ENCODE peak calls at places on chromosomes 3 and 15, in eight cellular contexts. Z is naive thymus-derived CD4-positive, alpha-beta T cell; N is spleen; E is GM23248; V is fibroblast of lung; P is uterus; G is transverse colon; L is H9. C is an unnamed sample. For H3K4me1, the result is how much of the 10 kb centered on the place peaks cover.

GRCh38 chr3:174431717-174432116 is 427.4 kb upstream of the NAALADL2 start:
- DNase-seq in Z (no peak), N (no peak), E (peak), V (peak), P (no peak), G (no peak), L (no peak), C (peak)

GRCh38 chr3:131091768-131092167 is 65.1 kb downstream of the NEK11 start:
- DNase-seq in Z (no peak), N (no peak), E (no peak), V (peak), P (no peak), G (no peak), L (no peak), C (no peak)

GRCh38 chr15:70035719-70036077 is 62.0 kb downstream of the TLE3 start:
- DNase-seq in Z (no peak), N (peak), E (no peak), V (no peak), P (no peak), G (peak), L (no peak), C (no peak)

GRCh38 chr3:114584734-114585371 is 291.0 kb downstream of the TIGIT start:
- DNase-seq in Z (no peak), N (no peak), E (no peak), V (no peak), P (no peak), G (no peak), L (no peak), C (no peak)

GRCh38 chr15:60408438-60409105 is 10.8 kb upstream of the ANXA2 start:
- DNase-seq in Z (no peak), N (no peak), E (peak), V (peak), P (no peak), G (no peak), L (no peak), C (no peak)

GRCh38 chr15:45549831-45550230 is 27.3 kb upstream of the SLC30A4 start:
- DNase-seq in Z (no peak), N (no peak), E (peak), V (peak), P (no peak), G (no peak), L (no peak), C (no peak)

GRCh38 chr3:142087676-142088075 is 61.7 kb downstream of the TFDP2 start:
- DNase-seq in Z (no peak), N (no peak), E (peak), V (peak), P (no peak), G (no peak), L (no peak), C (peak)

GRCh38 chr3:10955694-10956453 is 36.7 kb upstream of the SLC6A1 start:
- DNase-seq in Z (no peak), N (no peak), E (no peak), V (no peak), P (no peak), G (no peak), L (no peak), C (no peak)

GRCh38 chr3:89586676-89587075 is 479.3 kb downstream of the EPHA3 start:
- DNase-seq in Z (no peak), N (no peak), E (no peak), V (no peak), P (no peak), G (no peak), L (no peak), C (no peak)

GRCh38 chr3:123762805-123763204 is 121.3 kb downstream of the MYLK start:
- DNase-seq in Z (no peak), N (no peak), E (no peak), V (no peak), P (no peak), G (no peak), L (no peak), C (no peak)

GRCh38 chr3:110868106-110868505 is 203.5 kb upstream of the NECTIN3 start:
- DNase-seq in Z (no peak), N (no peak), E (no peak), V (no peak), P (no peak), G (no peak), L (no peak), C (no peak)

GRCh38 chr3:116691041-116691440 is 18.5 kb upstream of the TUSC7 start:
- DNase-seq in Z (no peak), N (no peak), E (no peak), V (no peak), P (no peak), G (no peak), L (no peak), C (no peak)

GRCh38 chr3:68893600-68894239 is 38.6 kb downstream of the TAFA4 start:
- DNase-seq in Z (no peak), N (no peak), E (peak), V (peak), P (no peak), G (no peak), L (no peak), C (peak)

GRCh38 chr15:69939513-69940440 is 157.9 kb downstream of the TLE3 start:
- DNase-seq in Z (no peak), N (no peak), E (no peak), V (no peak), P (no peak), G (no peak), L (peak), C (peak)

GRCh38 chr15:71677766-71678165 is 132.6 kb upstream of the NR2E3 start:
- DNase-seq in Z (no peak), N (no peak), E (no peak), V (no peak), P (no peak), G (no peak), L (no peak), C (no peak)

GRCh38 chr15:32657198-32657886 is 15.8 kb downstream of the SCG5 start:
- DNase-seq in Z (no peak), N (no peak), E (no peak), V (no peak), P (no peak), G (peak), L (no peak), C (no peak)

GRCh38 chr3:186590580-186591296 is 20.2 kb downstream of the DNAJB11 start:
- DNase-seq in Z (no peak), N (no peak), E (no peak), V (no peak), P (no peak), G (no peak), L (no peak), C (peak)

GRCh38 chr3:89787485-89787884 is 680.1 kb downstream of the EPHA3 start:
- DNase-seq in Z (no peak), N (no peak), E (no peak), V (peak), P (no peak), G (no peak), L (no peak), C (no peak)

GRCh38 chr3:159077860-159078259 is 276.0 kb downstream of the MFSD1 start:
- DNase-seq in Z (no peak), N (no peak), E (peak), V (no peak), P (no peak), G (no peak), L (no peak), C (no peak)

GRCh38 chr15:52002351-52002750 is 16.7 kb upstream of the MAPK6 start:
- DNase-seq in Z (no peak), N (no peak), E (no peak), V (no peak), P (no peak), G (no peak), L (no peak), C (no peak)

GRCh38 chr15:96494530-96494929 is 164.0 kb downstream of the NR2F2 start:
- DNase-seq in Z (no peak), N (no peak), E (no peak), V (no peak), P (no peak), G (no peak), L (no peak), C (no peak)

GRCh38 chr15:79041598-79042175 is 48.9 kb downstream of the RASGRF1 start:
- DNase-seq in Z (no peak), N (no peak), E (no peak), V (no peak), P (no peak), G (no peak), L (no peak), C (no peak)

GRCh38 chr3:134852893-134853351 is 57.9 kb downstream of the EPHB1 start:
- DNase-seq in Z (no peak), N (peak), E (no peak), V (no peak), P (no peak), G (peak), L (no peak), C (no peak)

GRCh38 chr3:193040836-193041672 is 123.4 kb upstream of the MB21D2 start:
- DNase-seq in Z (no peak), N (no peak), E (peak), V (peak), P (no peak), G (no peak), L (no peak), C (peak)

GRCh38 chr3:101861212-101861977 is 12.1 kb downstream of the NFKBIZ start:
- DNase-seq in Z (no peak), N (no peak), E (no peak), V (no peak), P (no peak), G (no peak), L (no peak), C (peak)

GRCh38 chr15:89409993-89410767 is 75.6 kb upstream of the POLG start:
- DNase-seq in Z (no peak), N (no peak), E (no peak), V (no peak), P (no peak), G (no peak), L (no peak), C (no peak)

GRCh38 chr15:68419301-68420175 is 12.4 kb downstream of the ITGA11 start:
- DNase-seq in Z (no peak), N (no peak), E (peak), V (peak), P (peak), G (no peak), L (peak), C (no peak)

GRCh38 chr15:88997531-88997930 is 84.4 kb upstream of the MFGE8 start:
- DNase-seq in Z (no peak), N (no peak), E (no peak), V (no peak), P (no peak), G (no peak), L (no peak), C (no peak)

GRCh38 chr15:59294961-59295741 is 77.5 kb downstream of the MYO1E start:
- DNase-seq in Z (no peak), N (no peak), E (peak), V (peak), P (peak), G (no peak), L (no peak), C (peak)

GRCh38 chr3:11312139-11312538 is 39.9 kb downstream of the ATG7 start:
- DNase-seq in Z (no peak), N (no peak), E (peak), V (no peak), P (no peak), G (no peak), L (no peak), C (peak)

GRCh38 chr3:156304406-156304805 is 184.0 kb downstream of the KCNAB1 start:
- DNase-seq in Z (no peak), N (no peak), E (peak), V (peak), P (no peak), G (no peak), L (no peak), C (peak)

GRCh38 chr3:32457971-32458471 is 44.6 kb downstream of the CMTM6 start:
- DNase-seq in Z (peak), N (peak), E (no peak), V (no peak), P (no peak), G (no peak), L (no peak), C (no peak)
- H3K4me1 ChIP-seq in Z (half or more), N (half or more), E (under half), V (under half), P (under half), G (under half), L (under half), C (under half)

GRCh38 chr3:172078244-172078643 is 38.9 kb downstream of the FNDC3B start:
- DNase-seq in Z (no peak), N (no peak), E (no peak), V (no peak), P (no peak), G (no peak), L (no peak), C (no peak)

GRCh38 chr3:172082269-172082668 is 42.9 kb downstream of the FNDC3B start:
- DNase-seq in Z (no peak), N (no peak), E (peak), V (peak), P (peak), G (peak), L (no peak), C (no peak)

GRCh38 chr3:172079326-172079976 is 40.1 kb downstream of the FNDC3B start:
- DNase-seq in Z (no peak), N (no peak), E (no peak), V (no peak), P (no peak), G (no peak), L (no peak), C (no peak)

GRCh38 chr3:172078721-172079120 is 39.3 kb downstream of the FNDC3B start:
- DNase-seq in Z (no peak), N (no peak), E (no peak), V (no peak), P (no peak), G (no peak), L (no peak), C (no peak)

DNA sequence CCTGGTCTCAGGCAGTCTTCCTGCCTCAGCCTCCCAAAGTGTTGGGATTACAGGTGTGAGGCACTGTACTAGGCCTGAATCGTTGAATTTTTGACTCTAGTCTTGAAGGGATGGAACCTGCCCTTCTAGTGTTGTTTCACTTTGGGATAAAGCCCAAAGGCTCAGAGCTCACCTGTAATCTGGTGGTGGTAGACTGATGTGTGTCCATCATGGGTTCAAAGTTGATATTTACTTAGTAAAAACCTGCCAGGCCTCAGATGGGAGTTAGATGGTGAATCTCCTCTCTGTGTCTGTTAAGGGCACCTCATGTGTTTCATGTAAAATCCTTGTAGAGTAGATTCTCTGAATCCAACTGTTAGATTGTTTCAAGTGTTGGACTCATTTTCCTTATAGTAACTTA is 41.1 kb downstream of the FNDC3B start:
- DNase-seq in Z (no peak), N (no peak), E (no peak), V (no peak), P (no peak), G (no peak), L (no peak), C (no peak)
- H3K4me1 ChIP-seq in Z (under half), N (under half), E (under half), V (under half), P (under half), G (half or more), L (under half), C (under half)

GRCh38 chr3:57127849-57128566 is 37.1 kb downstream of the IL17RD start:
- DNase-seq in Z (no peak), N (no peak), E (peak), V (no peak), P (peak), G (no peak), L (no peak), C (no peak)
- H3K4me1 ChIP-seq in Z (under half), N (under half), E (under half), V (under half), P (under half), G (under half), L (under half), C (half or more)

GRCh38 chr15:39040861-39041260 is 476.2 kb upstream of the RASGRP1 start:
- DNase-seq in Z (no peak), N (no peak), E (no peak), V (no peak), P (no peak), G (no peak), L (no peak), C (no peak)
- H3K4me1 ChIP-seq in Z (under half), N (under half), E (under half), V (under half), P (under half), G (under half), L (under half), C (under half)

GRCh38 chr15:100714034-100714748 is 111.8 kb downstream of the ASB7 start:
- DNase-seq in Z (no peak), N (peak), E (no peak), V (no peak), P (peak), G (no peak), L (no peak), C (no peak)
- H3K4me1 ChIP-seq in Z (under half), N (under half), E (under half), V (under half), P (under half), G (under half), L (under half), C (under half)

C was measured in cardiac muscle cell.